ENCODE peak calls at places on chromosomes 13 and 19, in six cellular contexts. J is neural progenitor cell, B is endodermal cell, F is AG04450, N is left ventricle myocardium inferior, Z is left lung. G is an unnamed sample.

GRCh38 chr19:15115080-15115479 is 7.9 kb downstream of the SYDE1 start:
- DNase-seq in F (no peak), J (no peak), N (peak; percentile 90), B (no peak), Z (no peak), G (peak; percentile 76)

GRCh38 chr13:72781461-72782439 is at the start of the genes DIS3 and PIBF1:
- DNase-seq in Z (peak; percentile 98), J (peak; percentile 98), B (peak; percentile 99), F (peak; percentile 96), N (peak; percentile 97), G (peak; percentile 95)

GRCh38 chr13:23322353-23323336 is 110.9 kb downstream of the SACS start:
- DNase-seq in J (no peak), F (no peak), Z (no peak), B (no peak), N (no peak), G (no peak)

GRCh38 chr13:98466634-98467236 is 110.2 kb downstream of the STK24 start:
- DNase-seq in J (peak; percentile 68), Z (no peak), N (no peak), B (peak; percentile 94), F (no peak), G (no peak)

GRCh38 chr19:57653689-57654088 is 15.0 kb upstream of the ZSCAN4 start:
- DNase-seq in B (no peak), J (no peak), F (no peak), Z (no peak), N (no peak), G (no peak)

GRCh38 chr13:40794414-40795368 is 5.3 kb downstream of the SLC25A15 start:
- DNase-seq in B (no peak), N (no peak), F (no peak), J (no peak), Z (no peak), G (no peak)

GRCh38 chr19:53549354-53549753 is 11.4 kb downstream of the ZNF331 start:
- DNase-seq in Z (no peak), J (no peak), B (no peak), N (no peak), F (no peak), G (no peak)

GRCh38 chr13:79282976-79283375 is 123.1 kb downstream of the RBM26 start:
- DNase-seq in N (no peak), F (no peak), B (no peak), Z (no peak), J (no peak), G (no peak)

GRCh38 chr13:111844222-111844671 is 222.7 kb upstream of the SOX1 start:
- DNase-seq in F (no peak), N (no peak), J (no peak), Z (peak; percentile 50), B (no peak), G (no peak)

GRCh38 chr13:111066544-111066943 is 48.6 kb upstream of the ARHGEF7 start:
- DNase-seq in B (no peak), N (peak; percentile 30), J (no peak), Z (peak; percentile 41), F (no peak), G (peak; percentile 82)

GRCh38 chr19:940591-941291 is 14.9 kb downstream of the ARID3A start:
- DNase-seq in F (peak; percentile 49), J (no peak), N (peak; percentile 76), Z (peak; percentile 92), B (no peak), G (peak; percentile 48)

GRCh38 chr13:76955236-76955635 is 6.9 kb downstream of the ACOD1 start:
- DNase-seq in J (no peak), Z (no peak), N (no peak), B (no peak), F (no peak), G (no peak)

GRCh38 chr19:45477713-45478453 is 10.1 kb downstream of the FOSB start:
- DNase-seq in N (no peak), B (no peak), F (no peak), Z (no peak), J (peak; percentile 64), G (no peak)

GRCh38 chr19:15238639-15239155 is 6.4 kb upstream of the EPHX3 start:
- DNase-seq in Z (no peak), F (no peak), B (peak; percentile 76), N (no peak), J (no peak), G (no peak)

GRCh38 chr13:114259974-114260373 is 21.4 kb upstream of the UPF3A start:
- DNase-seq in B (no peak), Z (no peak), N (no peak), F (no peak), J (no peak), G (no peak)

GRCh38 chr19:1622007-1622406 is 16.7 kb upstream of the UQCR11 start:
- DNase-seq in B (no peak), Z (no peak), N (no peak), J (no peak), F (no peak), G (no peak)

GRCh38 chr19:45766293-45766918 is 2.6 kb downstream of the SIX5 start:
- DNase-seq in J (no peak), N (no peak), F (no peak), Z (peak; percentile 76), B (no peak), G (peak; percentile 42)

GRCh38 chr13:112455476-112456059 is 79.4 kb downstream of the SPACA7 start:
- DNase-seq in Z (peak; percentile 49), J (no peak), N (no peak), F (no peak), B (peak; percentile 22), G (no peak)

GRCh38 chr13:97574926-97575325 is 141.0 kb downstream of the RAP2A start:
- DNase-seq in F (peak; percentile 23), J (peak; percentile 53), Z (no peak), B (peak; percentile 86), N (peak; percentile 21), G (no peak)

GRCh38 chr19:17333611-17334413 is 843 bp downstream of the ANO8 start:
- DNase-seq in N (no peak), J (peak; percentile 50), B (peak; percentile 81), Z (no peak), F (peak; percentile 33), G (no peak)

GRCh38 chr13:42064259-42064658 is 15.8 kb downstream of the DGKH start:
- DNase-seq in N (no peak), B (no peak), Z (no peak), F (no peak), J (no peak), G (no peak)

GRCh38 chr19:10104665-10105221 is 1.4 kb upstream of the PPAN start:
- DNase-seq in J (no peak), N (no peak), B (no peak), Z (peak; percentile 55), F (no peak), G (no peak)

GRCh38 chr13:83825676-83826075 is 56.6 kb downstream of the SLITRK1 start:
- DNase-seq in F (no peak), B (no peak), N (no peak), Z (no peak), J (no peak), G (no peak)

GRCh38 chr13:77136902-77137420 is 110.0 kb upstream of the FBXL3 start:
- DNase-seq in B (no peak), N (no peak), Z (no peak), J (no peak), F (peak; percentile 82), G (no peak)

GRCh38 chr13:29509999-29510586 is 85.4 kb downstream of the SLC7A1 start:
- DNase-seq in Z (no peak), J (no peak), B (no peak), F (no peak), N (no peak), G (no peak)

GRCh38 chr13:29510698-29511438 is 84.6 kb downstream of the SLC7A1 start:
- DNase-seq in F (no peak), Z (peak; percentile 71), B (no peak), J (no peak), N (no peak), G (no peak)

GRCh38 chr13:29508130-29508873 is 87.2 kb downstream of the SLC7A1 start:
- DNase-seq in F (peak; percentile 47), B (peak; percentile 96), J (peak; percentile 85), Z (peak; percentile 92), N (peak; percentile 82), G (peak; percentile 88)

GRCh38 chr13:29507356-29507755 is 88.1 kb downstream of the SLC7A1 start:
- DNase-seq in N (no peak), J (no peak), B (no peak), Z (no peak), F (no peak), G (no peak)

GRCh38 chr13:29508874-29509249 is 86.6 kb downstream of the SLC7A1 start:
- DNase-seq in Z (no peak), J (no peak), B (no peak), N (no peak), F (no peak), G (no peak)
- H3K27ac ChIP-seq in Z (no peak overlapping the region), J (no peak overlapping the region), B (no peak overlapping the region), N (peak overlapping the region; percentile 71), F (no peak overlapping the region), G (no peak overlapping the region)

DNA sequence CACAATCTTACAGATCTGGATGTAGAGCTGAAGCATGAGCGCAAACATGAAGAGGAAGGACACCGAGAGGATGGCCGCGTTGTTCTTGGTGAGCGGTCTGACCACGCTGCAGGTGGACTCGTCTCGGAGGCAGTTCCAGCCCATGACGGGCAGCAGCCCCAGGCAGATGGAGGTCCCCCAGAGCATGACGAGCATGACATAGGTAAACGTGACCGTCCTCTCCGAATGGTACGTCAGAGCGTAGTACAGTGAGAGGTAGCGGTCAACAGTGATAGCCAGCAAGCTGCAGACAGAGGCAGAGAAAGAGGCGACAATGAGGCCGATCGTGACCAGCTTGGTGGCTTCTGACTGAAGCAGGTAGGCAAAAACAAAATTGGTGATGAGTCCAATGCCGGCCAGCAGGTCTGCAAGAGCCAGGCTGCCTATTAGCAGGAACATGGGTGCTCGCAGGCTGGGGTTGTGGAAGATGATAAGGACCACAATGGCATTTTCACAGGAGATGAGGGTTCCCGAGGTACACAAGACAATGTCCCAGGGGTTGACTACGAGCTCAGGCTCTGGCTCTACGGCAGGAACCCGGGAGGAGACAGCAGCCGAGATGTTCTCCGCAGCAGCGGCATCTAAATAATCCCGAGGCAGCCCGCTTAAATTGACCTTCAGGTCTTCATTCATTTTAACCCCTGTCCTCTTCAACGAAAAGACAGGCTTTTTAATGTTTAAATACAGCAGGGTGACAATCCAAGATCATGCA is 1.3 kb downstream of the GPR12 start:
- DNase-seq in Z (no peak), B (no peak), N (no peak), J (peak; percentile 31), F (no peak), G (no peak)
- H3K4me3 ChIP-seq in Z (no peak overlapping the region), B (peak overlapping the region; percentile 69), N (peak overlapping the region; percentile 61), J (peak overlapping the region; percentile 67), F (no peak overlapping the region), G (no peak overlapping the region)

GRCh38 chr19:38502410-38503143 is 69.1 kb downstream of the RYR1 start:
- DNase-seq in J (no peak), Z (peak; percentile 71), B (no peak), F (no peak), N (no peak), G (no peak)
- TF ChIP-seq CTCF in J (no peak), Z (no peak), B (no peak), F (no peak), N (no peak), G (no peak)

DNA sequence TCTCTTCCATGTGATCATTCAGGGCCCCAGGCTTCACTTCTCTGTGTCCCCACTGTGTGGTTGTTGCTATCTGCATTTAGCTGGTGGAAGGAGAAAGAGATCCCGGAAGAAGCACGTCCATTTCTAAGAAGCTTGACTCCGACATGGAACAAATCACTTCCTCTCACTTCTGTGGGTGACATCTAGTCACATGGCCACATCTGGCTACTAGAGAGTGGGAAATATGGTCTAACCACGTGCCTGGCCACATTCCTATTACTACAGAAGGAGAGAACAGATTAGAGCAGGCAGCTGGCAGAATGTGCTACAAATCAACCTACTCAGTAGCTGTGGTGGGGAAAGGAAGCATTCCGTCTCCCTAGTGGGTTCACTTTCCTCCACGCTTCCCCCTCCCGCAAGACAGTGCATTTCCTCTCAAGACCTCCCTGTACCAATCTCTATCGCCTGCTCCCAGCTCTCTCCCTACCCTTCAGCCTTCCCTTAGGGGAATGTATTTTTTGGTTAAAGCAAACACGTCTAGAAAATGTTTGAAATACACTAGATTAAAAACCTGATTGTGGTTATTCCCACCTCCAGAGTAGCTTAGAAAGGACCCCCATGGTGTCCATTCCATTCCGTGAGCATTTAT is 7.8 kb upstream of the AMER2 start:
- DNase-seq in J (no peak), N (no peak), F (no peak), B (no peak), Z (no peak), G (no peak)
- H3K27ac ChIP-seq in J (no peak overlapping the region), N (no peak overlapping the region), F (no peak overlapping the region), B (no peak overlapping the region), Z (no peak overlapping the region), G (no peak overlapping the region)